ENCODE peak calls at places on chromosomes 11 and 22, in six cellular contexts. One of them, this sample, is unnamed.
A peak's percentile ranks its signal among the peaks of the same experiment; 100 is the strongest.

GRCh38 chr11:88414385-88414861 is 76.9 kb upstream of the CTSC start:
- DNase-seq in NCI-H510A treated with DMSO at 0.1 percent for 48 hours: peak; percentile 59
- DNase-seq in ELR: peak; percentile 43
- DNase-seq in T-helper 1 cell: no peak
- DNase-seq in M059J: peak; percentile 79
- DNase-seq in cardiac muscle cell: peak; percentile 93
- DNase-seq in this sample: no peak

GRCh38 chr11:14418801-14419417 is 59.9 kb upstream of the RRAS2 start:
- DNase-seq in NCI-H510A treated with DMSO at 0.1 percent for 48 hours: no peak
- DNase-seq in ELR: peak; percentile 60
- DNase-seq in T-helper 1 cell: no peak
- DNase-seq in M059J: peak; percentile 74
- DNase-seq in cardiac muscle cell: no peak
- DNase-seq in this sample: no peak

GRCh38 chr11:7575841-7576451 is 62.1 kb downstream of the PPFIBP2 start:
- DNase-seq in NCI-H510A treated with DMSO at 0.1 percent for 48 hours: peak; percentile 23
- DNase-seq in ELR: no peak
- DNase-seq in T-helper 1 cell: no peak
- DNase-seq in M059J: peak; percentile 53
- DNase-seq in cardiac muscle cell: no peak
- DNase-seq in this sample: no peak

GRCh38 chr11:41382927-41383326 is 76.5 kb downstream of the LRRC4C start:
- DNase-seq in NCI-H510A treated with DMSO at 0.1 percent for 48 hours: no peak
- DNase-seq in ELR: no peak
- DNase-seq in T-helper 1 cell: no peak
- DNase-seq in M059J: peak; percentile 26
- DNase-seq in cardiac muscle cell: no peak
- DNase-seq in this sample: no peak

GRCh38 chr22:37430941-37431340 is 3.7 kb upstream of the ELFN2 start:
- DNase-seq in NCI-H510A treated with DMSO at 0.1 percent for 48 hours: no peak
- DNase-seq in ELR: no peak
- DNase-seq in T-helper 1 cell: no peak
- DNase-seq in M059J: no peak
- DNase-seq in cardiac muscle cell: no peak
- DNase-seq in this sample: no peak

GRCh38 chr11:125959511-125959910 is 13.7 kb downstream of the VSIG10L2 start:
- DNase-seq in NCI-H510A treated with DMSO at 0.1 percent for 48 hours: no peak
- DNase-seq in ELR: no peak
- DNase-seq in T-helper 1 cell: no peak
- DNase-seq in M059J: no peak
- DNase-seq in cardiac muscle cell: no peak
- DNase-seq in this sample: no peak

GRCh38 chr11:134758342-134758931 is 346.4 kb upstream of the B3GAT1 start:
- DNase-seq in NCI-H510A treated with DMSO at 0.1 percent for 48 hours: no peak
- DNase-seq in ELR: no peak
- DNase-seq in T-helper 1 cell: no peak
- DNase-seq in M059J: no peak
- DNase-seq in cardiac muscle cell: no peak
- DNase-seq in this sample: no peak

GRCh38 chr22:44530106-44530505 is 32.1 kb upstream of the RTL6 start:
- DNase-seq in NCI-H510A treated with DMSO at 0.1 percent for 48 hours: no peak
- DNase-seq in ELR: no peak
- DNase-seq in T-helper 1 cell: no peak
- DNase-seq in M059J: no peak
- DNase-seq in cardiac muscle cell: no peak
- DNase-seq in this sample: no peak

GRCh38 chr11:10050561-10050960 is 243.5 kb downstream of the SBF2 start:
- DNase-seq in NCI-H510A treated with DMSO at 0.1 percent for 48 hours: no peak
- DNase-seq in ELR: peak; percentile 84
- DNase-seq in T-helper 1 cell: no peak
- DNase-seq in M059J: peak; percentile 51
- DNase-seq in cardiac muscle cell: no peak
- DNase-seq in this sample: no peak

GRCh38 chr11:60831501-60832079 is 10.3 kb upstream of the CCDC86 start:
- DNase-seq in NCI-H510A treated with DMSO at 0.1 percent for 48 hours: no peak
- DNase-seq in ELR: peak; percentile 79
- DNase-seq in T-helper 1 cell: no peak
- DNase-seq in M059J: peak; percentile 90
- DNase-seq in cardiac muscle cell: peak; percentile 47
- DNase-seq in this sample: no peak

GRCh38 chr11:73257342-73258103 is 14.6 kb upstream of the P2RY6 start:
- DNase-seq in NCI-H510A treated with DMSO at 0.1 percent for 48 hours: no peak
- DNase-seq in ELR: peak; percentile 95
- DNase-seq in T-helper 1 cell: no peak
- DNase-seq in M059J: peak; percentile 99
- DNase-seq in cardiac muscle cell: peak; percentile 90
- DNase-seq in this sample: no peak